ENCODE peak calls at places on chromosomes 11 and 22, in eight cellular contexts. J is ascending aorta, A is fibroblast of the aortic adventitia, W is AG09309, V is breast epithelium, P is esophagus squamous epithelium, M is GM12865, O is bronchial epithelial cell. Y is an unnamed sample.

GRCh38 chr11:97364047-97364446 is 974.2 kb downstream of the JRKL start:
- DNase-seq in J (no peak), M (no peak), O (peak), V (no peak), A (peak), P (no peak), W (no peak), Y (no peak)

GRCh38 chr22:30356392-30357230 is at the start of the genes CCDC157 and SF3A1:
- DNase-seq in V (peak), W (peak), P (peak), O (peak), M (peak), A (peak), J (peak), Y (peak)

GRCh38 chr11:120540744-120541143 is 29.2 kb downstream of the GRIK4 start:
- DNase-seq in J (no peak), V (no peak), A (no peak), M (no peak), P (no peak), W (no peak), O (no peak), Y (no peak)

GRCh38 chr22:26608129-26608528 is 9.7 kb downstream of the CRYBB1 start:
- DNase-seq in O (no peak), V (no peak), M (no peak), P (no peak), A (no peak), J (no peak), W (no peak), Y (no peak)

GRCh38 chr11:77630311-77630710 is 7.3 kb downstream of the CLNS1A start:
- DNase-seq in M (no peak), V (no peak), P (no peak), A (no peak), J (no peak), W (no peak), O (no peak), Y (no peak)

GRCh38 chr11:3123761-3124733 is 41.1 kb downstream of the OSBPL5 start:
- DNase-seq in P (no peak), M (no peak), J (peak), W (peak), A (peak), O (peak), V (peak), Y (no peak)

GRCh38 chr11:122205036-122205435 is 89.0 kb upstream of the BLID start:
- DNase-seq in P (no peak), A (peak), J (no peak), V (no peak), M (no peak), W (no peak), O (no peak), Y (no peak)

GRCh38 chr22:27961182-27961581 is 42.1 kb upstream of the PITPNB start:
- DNase-seq in A (no peak), P (no peak), O (no peak), J (no peak), W (no peak), V (no peak), M (no peak), Y (no peak)

GRCh38 chr11:35343033-35343598 is 76.2 kb downstream of the SLC1A2 start:
- DNase-seq in O (no peak), W (no peak), M (peak), P (no peak), A (no peak), J (no peak), V (no peak), Y (peak)

GRCh38 chr11:72642815-72643511 is 31.3 kb downstream of the PDE2A start:
- DNase-seq in P (no peak), A (peak), M (peak), W (no peak), O (peak), V (no peak), J (peak), Y (no peak)

GRCh38 chr22:40512426-40513136 is 123.9 kb downstream of the MRTFA start:
- DNase-seq in V (no peak), J (peak), W (peak), P (no peak), O (peak), A (peak), M (no peak), Y (no peak)

GRCh38 chr11:19767691-19768151 is 55.1 kb downstream of the NAV2 start:
- DNase-seq in A (no peak), O (no peak), M (no peak), W (no peak), P (no peak), V (no peak), J (no peak), Y (no peak)

GRCh38 chr11:119756169-119756568 is 27.2 kb upstream of the NECTIN1 start:
- DNase-seq in A (no peak), W (no peak), M (no peak), V (peak), O (no peak), J (no peak), P (no peak), Y (no peak)

GRCh38 chr22:41844513-41844912 is 11.6 kb downstream of the SREBF2 start:
- DNase-seq in O (peak), J (no peak), P (no peak), M (no peak), W (no peak), A (no peak), V (no peak), Y (no peak)

GRCh38 chr11:112270551-112271180 is 10.0 kb upstream of the PLET1 start:
- DNase-seq in V (no peak), P (no peak), A (no peak), M (no peak), O (no peak), J (no peak), W (no peak), Y (no peak)

GRCh38 chr22:37303821-37304274 is 21.5 kb downstream of the CYTH4 start:
- DNase-seq in V (no peak), O (peak), M (no peak), W (peak), A (peak), J (peak), P (no peak), Y (no peak)

DNA sequence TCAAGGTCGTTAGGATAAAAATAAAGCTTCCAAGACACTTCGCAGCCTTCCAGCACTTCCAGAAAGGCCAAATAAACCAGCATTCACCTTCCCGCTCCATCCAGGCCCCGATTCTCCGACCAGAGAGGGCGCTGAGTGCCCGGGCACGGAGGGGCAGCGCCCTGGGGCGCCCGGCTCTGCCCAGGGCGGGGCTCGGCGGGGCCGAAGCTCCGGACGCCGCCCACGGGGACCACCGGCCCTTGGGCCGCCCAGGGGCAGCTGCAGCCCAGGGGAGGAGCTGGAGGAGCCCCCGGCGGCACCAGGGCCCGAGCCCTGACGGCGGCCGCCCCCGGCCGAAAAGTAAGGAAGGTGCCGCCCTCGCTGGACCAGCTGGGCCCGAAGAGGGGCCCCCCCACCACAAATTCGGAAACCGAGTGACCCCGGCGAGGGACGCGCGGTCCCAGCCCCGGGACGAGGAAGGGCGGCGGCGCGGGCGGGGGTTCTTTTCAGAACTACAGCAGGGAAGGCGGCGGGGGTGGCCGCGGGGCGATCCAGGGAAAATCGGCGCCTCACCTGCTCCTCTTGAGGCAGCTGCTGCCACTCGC is 346 bp downstream of the ATL3 start:
- DNase-seq in O (no peak), V (no peak), M (peak), W (no peak), A (no peak), J (peak), P (no peak), Y (no peak)
- H3K4me3 ChIP-seq in O (peak), V (peak), M (peak), W (peak), A (peak), J (peak), P (peak), Y (peak)

DNA sequence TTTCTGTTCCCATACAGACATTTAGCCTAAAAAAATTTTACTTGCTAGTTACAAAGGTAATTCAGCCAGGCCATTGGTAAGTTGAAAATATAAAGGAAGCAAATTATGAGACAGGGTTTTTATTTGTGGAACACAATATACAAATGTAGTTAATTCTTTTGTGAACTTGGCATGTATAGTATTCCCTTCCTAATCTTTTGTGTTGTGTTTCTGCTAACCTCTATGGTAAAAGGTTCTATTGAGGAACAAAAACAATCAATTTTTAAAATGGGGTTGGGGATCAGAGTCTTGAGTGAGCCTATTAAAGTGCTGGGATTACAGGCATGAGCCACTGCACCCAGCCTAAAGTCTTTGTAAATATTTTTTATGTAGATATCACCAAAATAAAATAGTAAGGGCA is 14.1 kb downstream of the SWAP70 start:
- DNase-seq in A (no peak), O (no peak), W (no peak), J (no peak), V (no peak), P (no peak), M (no peak), Y (no peak)
- TF ChIP-seq CTCF in A (no peak), O (no peak), W (no peak), J (no peak), V (no peak), P (no peak), M (no peak), Y (no peak)

DNA sequence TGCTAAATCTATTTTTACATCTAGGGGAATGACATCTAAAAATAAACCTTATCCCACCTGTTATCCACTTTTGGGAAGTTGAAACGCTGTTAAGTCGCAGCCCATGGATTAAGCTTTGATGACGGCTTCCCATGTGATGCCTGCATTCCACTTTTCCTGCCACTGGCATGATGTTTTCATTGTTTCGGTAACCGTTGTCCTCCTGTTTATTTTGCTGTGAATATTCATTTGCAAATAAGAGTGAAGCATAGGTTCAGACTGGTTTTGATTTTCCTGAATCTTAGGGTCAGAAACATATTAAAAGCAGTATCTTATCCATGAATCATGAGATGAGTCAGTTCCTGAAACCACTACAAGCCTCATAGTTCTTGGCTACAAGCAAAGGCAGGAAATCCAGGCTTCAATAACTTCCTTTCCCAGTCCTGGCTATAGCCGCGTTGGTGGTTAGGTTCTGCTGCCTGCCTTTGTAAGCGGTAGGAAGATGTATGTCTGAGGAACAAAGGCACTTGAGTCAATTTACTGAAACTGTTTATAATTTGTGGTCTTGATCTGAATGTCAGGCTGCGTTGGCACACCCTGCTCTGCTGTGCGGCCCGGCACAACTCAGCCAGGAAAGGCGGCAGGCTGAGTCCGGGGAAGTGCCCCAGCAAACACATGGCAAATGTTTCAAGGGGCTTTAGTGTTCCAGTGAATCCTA is 19.4 kb downstream of the TEAD1 start:
- DNase-seq in A (peak), P (no peak), O (peak), V (no peak), J (peak), M (peak), W (peak), Y (no peak)
- H3K4me3 ChIP-seq in A (peak), P (no peak), O (peak), V (peak), J (peak), M (peak), W (no peak), Y (no peak)

DNA sequence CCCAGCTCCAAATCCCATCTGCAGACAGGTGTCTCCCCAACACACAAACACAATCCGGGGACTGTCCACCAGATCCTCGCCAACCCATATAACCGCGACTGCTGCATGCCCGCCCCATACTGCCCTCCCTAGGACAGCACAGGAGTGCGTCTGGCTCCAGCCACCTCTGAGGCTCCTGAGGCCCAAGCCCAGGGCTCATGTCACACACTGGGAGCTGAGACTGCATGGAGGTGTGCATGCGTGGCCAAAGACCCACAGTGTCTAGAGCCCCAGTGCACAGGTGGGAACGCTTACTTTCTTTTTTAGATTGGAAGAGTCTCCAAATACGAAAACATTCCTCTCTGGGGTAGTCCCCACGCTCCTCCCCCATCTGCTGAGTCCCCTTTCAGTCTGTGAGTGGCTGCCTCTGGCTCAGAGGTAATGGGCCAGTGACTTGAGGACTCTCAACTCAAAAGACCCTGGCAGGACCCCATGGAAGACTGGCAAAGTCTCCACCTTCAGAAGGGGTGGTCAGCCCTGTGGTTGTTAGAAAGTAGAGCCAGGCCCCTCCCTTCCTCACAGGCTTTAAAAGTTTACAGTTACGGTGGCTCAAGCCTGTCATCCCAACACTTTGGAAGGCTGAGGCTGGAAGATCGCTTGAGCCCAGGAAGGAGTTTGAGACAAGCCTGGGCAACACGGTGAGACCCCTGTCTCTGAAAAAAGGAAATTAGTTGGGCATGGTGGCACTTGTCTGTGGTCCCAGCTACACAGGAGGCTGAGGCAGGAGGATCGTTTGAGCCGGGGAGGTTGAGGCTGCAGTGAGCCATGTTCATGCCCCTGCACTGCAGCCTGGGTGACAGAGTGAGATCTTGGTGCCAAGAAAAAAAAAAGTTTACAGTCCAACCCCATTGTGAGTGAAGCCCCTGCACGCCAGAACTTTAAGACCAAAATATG is 2.3 kb downstream of the CBX7 start:
- DNase-seq in A (no peak), O (no peak), W (no peak), M (no peak), V (no peak), J (no peak), P (no peak), Y (no peak)
- TF ChIP-seq CTCF in A (no peak), O (no peak), W (no peak), M (no peak), V (no peak), J (no peak), P (no peak), Y (no peak)

GRCh38 chr11:73875380-73875779 is 1.3 kb downstream of the COA4 start:
- DNase-seq in A (no peak), W (no peak), M (no peak), O (no peak), V (no peak), J (no peak), P (no peak), Y (no peak)
- H3K4me3 ChIP-seq in A (peak), W (no peak), M (peak), O (peak), V (no peak), J (peak), P (no peak), Y (peak)

DNA sequence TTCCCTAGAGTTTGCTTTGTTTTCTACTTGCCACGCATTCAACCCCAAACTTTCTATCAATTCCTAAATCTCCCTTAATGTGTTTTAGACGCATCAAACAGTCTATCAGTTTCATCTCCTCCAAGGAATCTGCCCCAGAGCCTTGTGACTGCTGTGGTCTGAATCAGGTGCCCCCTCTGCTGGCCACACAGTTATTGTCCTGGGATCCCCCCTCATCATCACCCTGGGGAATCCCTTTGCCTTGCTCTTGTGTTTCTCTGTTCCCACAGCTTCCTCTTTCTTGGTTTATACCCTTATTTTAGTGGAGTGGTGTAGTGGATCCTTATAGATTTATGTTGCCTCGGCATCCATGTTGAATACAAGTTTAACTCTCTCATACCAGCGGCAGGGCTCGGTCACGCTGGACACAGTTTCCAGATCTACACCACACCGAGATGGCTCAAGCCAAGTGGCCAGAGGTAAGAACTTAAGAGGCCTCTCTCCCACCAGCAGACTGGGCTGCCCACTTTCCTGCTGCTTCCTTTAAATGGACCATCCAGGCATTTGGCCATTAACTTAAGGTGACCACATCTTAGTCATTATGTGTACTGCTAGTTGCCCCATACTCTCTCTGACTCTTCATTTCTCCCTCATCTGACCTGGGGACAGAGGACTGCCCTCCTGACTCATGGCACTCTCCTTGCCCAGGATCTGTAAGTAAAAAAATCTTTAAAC is 8.2 kb downstream of the UPB1 start:
- DNase-seq in J (no peak), V (no peak), W (no peak), O (peak), M (peak), A (peak), P (no peak), Y (peak)
- TF ChIP-seq CTCF in J (peak), V (no peak), W (peak), O (peak), M (peak), A (peak), P (peak), Y (peak)

GRCh38 chr22:29305836-29306174 is 645 bp upstream of the GAS2L1 start:
- DNase-seq in M (no peak), P (no peak), A (no peak), O (no peak), W (no peak), V (no peak), J (no peak), Y (no peak)
- H3K4me3 ChIP-seq in M (no peak), P (peak), A (no peak), O (no peak), W (no peak), V (no peak), J (peak), Y (no peak)

DNA sequence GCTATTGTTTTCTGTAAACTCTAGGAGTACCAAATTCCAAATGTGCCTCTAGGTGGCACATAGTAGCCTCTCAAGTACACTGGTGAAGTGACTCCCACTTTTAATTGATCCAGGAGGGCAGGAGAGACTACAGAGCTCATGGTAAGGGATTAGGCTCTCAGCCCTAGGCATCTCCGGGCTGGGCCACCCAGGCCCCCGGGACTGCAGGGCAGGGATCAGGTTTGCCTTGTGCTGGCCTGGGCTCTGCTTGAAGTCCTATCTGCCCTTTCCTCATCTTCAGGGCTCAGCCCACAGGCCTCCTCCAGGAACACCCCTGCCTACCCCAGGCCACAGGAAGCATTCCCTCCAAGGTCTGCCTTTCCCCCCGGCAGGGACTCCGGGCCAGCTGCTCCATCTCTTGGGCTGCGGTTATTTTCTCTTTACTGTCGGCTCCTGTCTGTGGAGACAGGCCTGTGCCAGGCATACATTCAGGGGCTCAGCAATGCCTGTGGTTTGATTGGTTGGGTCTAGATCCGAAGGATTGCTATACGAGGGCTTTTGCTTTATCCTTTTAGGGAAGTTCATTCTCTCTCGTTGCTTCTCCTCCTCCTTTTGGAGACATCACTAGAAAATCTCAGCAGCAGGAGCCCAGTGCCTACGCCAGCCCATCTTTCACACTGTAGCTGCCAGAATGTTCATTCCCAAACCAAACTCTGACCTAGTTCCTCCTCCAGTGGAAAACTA is 32.8 kb downstream of the PARVA start:
- DNase-seq in A (peak), O (no peak), M (no peak), V (no peak), J (no peak), P (no peak), W (no peak), Y (no peak)
- TF ChIP-seq CTCF in A (peak), O (peak), M (no peak), V (no peak), J (peak), P (no peak), W (peak), Y (no peak)

GRCh38 chr11:85809881-85810280 is 1.1 kb downstream of the SYTL2 start:
- DNase-seq in A (no peak), O (no peak), P (no peak), M (no peak), W (no peak), V (no peak), J (no peak), Y (no peak)

GRCh38 chr11:85809191-85809590 is 1.8 kb downstream of the SYTL2 start:
- DNase-seq in O (no peak), A (no peak), V (no peak), W (no peak), P (no peak), M (no peak), J (no peak), Y (no peak)

GRCh38 chr11:85810871-85811611 is at the start of gene SYTL2:
- DNase-seq in P (no peak), V (peak), A (no peak), W (no peak), J (peak), O (peak), M (peak), Y (no peak)

GRCh38 chr11:85811624-85812023 is 683 bp upstream of the SYTL2 start:
- DNase-seq in V (no peak), J (no peak), A (no peak), M (no peak), P (no peak), O (no peak), W (no peak), Y (no peak)

GRCh38 chr11:85810521-85810870 is 445 bp downstream of the SYTL2 start:
- DNase-seq in M (no peak), A (no peak), P (no peak), V (no peak), J (no peak), O (no peak), W (no peak), Y (no peak)
- H3K4me3 ChIP-seq in M (peak), A (peak), P (peak), V (peak), J (peak), O (peak), W (peak), Y (peak)